ENCODE peak calls at places on chromosomes 3 and 15, in four cellular contexts. One of them, this sample, is unnamed. For H3K4me1, the result is how much of the 10 kb centered on the place peaks cover.

GRCh38 chr3:5004319-5005152 is 25.3 kb downstream of the BHLHE40 start:
- DNase-seq in left lung: no peak
- DNase-seq in mammary epithelial cell: peak
- DNase-seq in HCT116: no peak
- DNase-seq in this sample: no peak

GRCh38 chr15:32730677-32731654 is 13.2 kb downstream of the GREM1 start:
- DNase-seq in HCT116: peak
- DNase-seq in mammary epithelial cell: peak
- DNase-seq in left lung: peak
- DNase-seq in this sample: no peak

GRCh38 chr3:140386357-140387100 is 291.3 kb upstream of the TRIM42 start:
- DNase-seq in mammary epithelial cell: no peak
- DNase-seq in left lung: peak
- DNase-seq in HCT116: no peak
- DNase-seq in this sample: no peak

GRCh38 chr3:158794206-158794605 is 7.6 kb upstream of the MFSD1 start:
- DNase-seq in HCT116: no peak
- DNase-seq in mammary epithelial cell: no peak
- DNase-seq in left lung: no peak
- DNase-seq in this sample: no peak

GRCh38 chr15:83708328-83708727 is 54.4 kb downstream of the ADAMTSL3 start:
- DNase-seq in left lung: no peak
- DNase-seq in mammary epithelial cell: no peak
- DNase-seq in HCT116: no peak
- DNase-seq in this sample: no peak

GRCh38 chr3:141605883-141606282 is 119.1 kb downstream of the RASA2 start:
- DNase-seq in left lung: no peak
- DNase-seq in HCT116: no peak
- DNase-seq in mammary epithelial cell: no peak
- DNase-seq in this sample: no peak

GRCh38 chr3:112755845-112756671 is 90.6 kb downstream of the CD200R1L start:
- DNase-seq in mammary epithelial cell: no peak
- DNase-seq in HCT116: no peak
- DNase-seq in left lung: no peak
- DNase-seq in this sample: no peak

GRCh38 chr3:16460886-16461285 is 52.6 kb downstream of the RFTN1 start:
- DNase-seq in left lung: no peak
- DNase-seq in mammary epithelial cell: no peak
- DNase-seq in HCT116: no peak
- DNase-seq in this sample: no peak

GRCh38 chr3:162710332-162711112 is 1213.9 kb downstream of the OTOL1 start:
- DNase-seq in left lung: no peak
- DNase-seq in mammary epithelial cell: no peak
- DNase-seq in HCT116: no peak
- DNase-seq in this sample: no peak

GRCh38 chr15:45449878-45450277 is 71.5 kb upstream of the GATM start:
- DNase-seq in left lung: peak
- DNase-seq in mammary epithelial cell: peak
- DNase-seq in HCT116: no peak
- DNase-seq in this sample: no peak

GRCh38 chr15:34023932-34024331 is 15.1 kb downstream of the AVEN start:
- DNase-seq in mammary epithelial cell: no peak
- DNase-seq in HCT116: no peak
- DNase-seq in left lung: no peak
- DNase-seq in this sample: no peak

GRCh38 chr3:94137377-94137776 is 74.5 kb downstream of the NSUN3 start:
- DNase-seq in HCT116: no peak
- DNase-seq in left lung: no peak
- DNase-seq in mammary epithelial cell: no peak
- DNase-seq in this sample: no peak

GRCh38 chr3:61356678-61357077 is 105.4 kb upstream of the FHIT start:
- DNase-seq in left lung: no peak
- DNase-seq in HCT116: no peak
- DNase-seq in mammary epithelial cell: no peak
- DNase-seq in this sample: no peak

GRCh38 chr3:64368163-64369025 is 143.1 kb upstream of the PRICKLE2 start:
- DNase-seq in left lung: no peak
- DNase-seq in mammary epithelial cell: no peak
- DNase-seq in HCT116: no peak
- DNase-seq in this sample: no peak

GRCh38 chr3:172100482-172100881 is 61.1 kb downstream of the FNDC3B start:
- DNase-seq in left lung: no peak
- DNase-seq in HCT116: no peak
- DNase-seq in mammary epithelial cell: no peak
- DNase-seq in this sample: no peak

GRCh38 chr15:88711806-88712205 is 73.0 kb downstream of the ISG20 start:
- DNase-seq in HCT116: no peak
- DNase-seq in left lung: no peak
- DNase-seq in mammary epithelial cell: no peak
- DNase-seq in this sample: no peak

GRCh38 chr15:57865294-57865693 is 158.8 kb downstream of the POLR2M start:
- DNase-seq in HCT116: no peak
- DNase-seq in mammary epithelial cell: no peak
- DNase-seq in left lung: no peak
- DNase-seq in this sample: no peak

GRCh38 chr15:37397266-37398022 is 297.1 kb upstream of the MEIS2 start:
- DNase-seq in mammary epithelial cell: no peak
- DNase-seq in HCT116: no peak
- DNase-seq in left lung: no peak
- DNase-seq in this sample: no peak

GRCh38 chr3:10234526-10235230 is 13.6 kb upstream of the TATDN2 start:
- DNase-seq in left lung: no peak
- DNase-seq in mammary epithelial cell: no peak
- DNase-seq in HCT116: no peak
- DNase-seq in this sample: no peak

GRCh38 chr3:170111147-170111771 is 70.3 kb downstream of the PHC3 start:
- DNase-seq in HCT116: no peak
- DNase-seq in left lung: no peak
- DNase-seq in mammary epithelial cell: no peak
- DNase-seq in this sample: no peak

GRCh38 chr15:44873103-44873502 is 83.4 kb upstream of the TERB2 start:
- DNase-seq in mammary epithelial cell: no peak
- DNase-seq in HCT116: no peak
- DNase-seq in left lung: no peak
- DNase-seq in this sample: no peak

GRCh38 chr3:55488398-55489055 is 1.4 kb upstream of the WNT5A start:
- DNase-seq in mammary epithelial cell: peak
- DNase-seq in HCT116: no peak
- DNase-seq in left lung: peak
- DNase-seq in this sample: no peak

GRCh38 chr3:51361746-51362145 is 23.3 kb upstream of the MANF start:
- DNase-seq in mammary epithelial cell: no peak
- DNase-seq in left lung: no peak
- DNase-seq in HCT116: no peak
- DNase-seq in this sample: no peak
- H3K27ac ChIP-seq in mammary epithelial cell: no peak
- H3K27ac ChIP-seq in left lung: no peak
- H3K27ac ChIP-seq in HCT116: no peak
- H3K27ac ChIP-seq in this sample: no peak

GRCh38 chr3:115165266-115165665 is 18.2 kb upstream of the ZBTB20 start:
- DNase-seq in mammary epithelial cell: no peak
- DNase-seq in left lung: no peak
- DNase-seq in HCT116: no peak
- DNase-seq in this sample: peak

GRCh38 chr3:115160295-115160694 is 13.2 kb upstream of the ZBTB20 start:
- DNase-seq in mammary epithelial cell: no peak
- DNase-seq in left lung: no peak
- DNase-seq in HCT116: no peak
- DNase-seq in this sample: no peak

GRCh38 chr3:115165701-115166100 is 18.6 kb upstream of the ZBTB20 start:
- DNase-seq in left lung: no peak
- DNase-seq in mammary epithelial cell: no peak
- DNase-seq in HCT116: no peak
- DNase-seq in this sample: peak

GRCh38 chr3:115161866-115162265 is 14.8 kb upstream of the ZBTB20 start:
- DNase-seq in left lung: no peak
- DNase-seq in mammary epithelial cell: peak
- DNase-seq in HCT116: no peak
- DNase-seq in this sample: no peak

DNA sequence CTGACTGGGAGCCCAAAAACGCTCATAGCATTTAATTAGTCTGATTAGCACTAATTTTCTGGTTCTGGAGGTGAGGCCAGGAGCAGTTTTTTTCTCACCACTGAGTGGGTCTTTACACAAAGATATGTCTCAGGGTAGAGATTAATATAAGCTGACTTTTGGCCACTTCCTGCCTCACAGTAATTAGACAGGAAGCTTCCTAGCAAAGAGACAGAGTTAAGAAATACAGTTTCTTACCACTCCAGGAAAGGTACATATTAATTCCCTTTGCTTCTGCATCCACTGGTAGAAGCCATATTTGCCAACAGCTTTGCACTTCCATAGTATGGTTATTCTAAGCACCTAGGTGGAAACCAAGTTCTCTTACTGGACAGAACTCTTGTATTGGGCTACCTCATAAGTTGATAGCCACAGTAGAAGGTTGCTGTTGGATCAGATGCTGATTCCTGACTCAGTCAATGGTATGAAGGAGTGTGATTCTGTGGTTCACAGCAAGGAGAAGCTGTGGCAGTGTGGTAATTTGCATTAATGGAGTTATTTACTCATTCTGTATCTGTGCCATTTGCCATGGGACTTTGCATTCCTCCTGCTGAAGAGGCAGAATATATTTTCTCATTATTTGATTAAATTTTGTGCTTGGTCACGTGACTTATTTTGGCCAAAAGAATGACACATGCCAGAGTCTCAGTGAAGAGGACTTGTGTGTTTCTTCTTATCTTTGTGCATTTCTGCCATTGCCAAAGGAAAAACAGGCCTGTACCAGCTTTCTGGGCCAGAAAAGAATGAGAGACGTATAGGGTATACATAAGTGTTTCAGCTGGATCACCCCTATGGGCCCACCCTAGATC is 17.5 kb upstream of the ZBTB20 start:
- DNase-seq in mammary epithelial cell: no peak
- DNase-seq in HCT116: no peak
- DNase-seq in left lung: no peak
- DNase-seq in this sample: peak
- H3K4me1 ChIP-seq in mammary epithelial cell: under half
- H3K4me1 ChIP-seq in HCT116: under half
- H3K4me1 ChIP-seq in left lung: under half
- H3K4me1 ChIP-seq in this sample: under half

GRCh38 chr15:39704684-39705083 is 78.0 kb downstream of the FSIP1 start:
- DNase-seq in mammary epithelial cell: no peak
- DNase-seq in left lung: no peak
- DNase-seq in HCT116: no peak
- DNase-seq in this sample: no peak
- H3K27ac ChIP-seq in mammary epithelial cell: no peak
- H3K27ac ChIP-seq in left lung: no peak
- H3K27ac ChIP-seq in HCT116: no peak
- H3K27ac ChIP-seq in this sample: no peak

GRCh38 chr15:79657722-79658121 is 225.6 kb downstream of the MINAR1 start:
- DNase-seq in mammary epithelial cell: no peak
- DNase-seq in left lung: no peak
- DNase-seq in HCT116: no peak
- DNase-seq in this sample: no peak
- H3K4me1 ChIP-seq in mammary epithelial cell: under half
- H3K4me1 ChIP-seq in left lung: under half
- H3K4me1 ChIP-seq in HCT116: under half
- H3K4me1 ChIP-seq in this sample: under half

GRCh38 chr3:195544634-195545033 is 1.5 kb upstream of the PPP1R2 start:
- DNase-seq in mammary epithelial cell: no peak
- DNase-seq in left lung: no peak
- DNase-seq in HCT116: no peak
- DNase-seq in this sample: no peak
- H3K27ac ChIP-seq in mammary epithelial cell: no peak
- H3K27ac ChIP-seq in left lung: no peak
- H3K27ac ChIP-seq in HCT116: no peak
- H3K27ac ChIP-seq in this sample: peak

GRCh38 chr3:184135911-184136260 is 728 bp downstream of the EIF2B5 start:
- DNase-seq in left lung: no peak
- DNase-seq in HCT116: no peak
- DNase-seq in mammary epithelial cell: no peak
- DNase-seq in this sample: no peak

GRCh38 chr3:184143327-184143726 is 8.2 kb downstream of the EIF2B5 start:
- DNase-seq in mammary epithelial cell: no peak
- DNase-seq in left lung: no peak
- DNase-seq in HCT116: no peak
- DNase-seq in this sample: no peak

GRCh38 chr3:184144505-184144904 is 9.3 kb downstream of the EIF2B5 start:
- DNase-seq in left lung: no peak
- DNase-seq in HCT116: no peak
- DNase-seq in mammary epithelial cell: no peak
- DNase-seq in this sample: no peak

GRCh38 chr3:184142199-184142598 is 7.0 kb downstream of the EIF2B5 start:
- DNase-seq in left lung: no peak
- DNase-seq in mammary epithelial cell: no peak
- DNase-seq in HCT116: no peak
- DNase-seq in this sample: no peak

GRCh38 chr3:184140436-184140835 is 5.3 kb downstream of the EIF2B5 start:
- DNase-seq in mammary epithelial cell: no peak
- DNase-seq in left lung: no peak
- DNase-seq in HCT116: no peak
- DNase-seq in this sample: no peak
- H3K4me1 ChIP-seq in mammary epithelial cell: under half
- H3K4me1 ChIP-seq in left lung: under half
- H3K4me1 ChIP-seq in HCT116: under half
- H3K4me1 ChIP-seq in this sample: under half

DNA sequence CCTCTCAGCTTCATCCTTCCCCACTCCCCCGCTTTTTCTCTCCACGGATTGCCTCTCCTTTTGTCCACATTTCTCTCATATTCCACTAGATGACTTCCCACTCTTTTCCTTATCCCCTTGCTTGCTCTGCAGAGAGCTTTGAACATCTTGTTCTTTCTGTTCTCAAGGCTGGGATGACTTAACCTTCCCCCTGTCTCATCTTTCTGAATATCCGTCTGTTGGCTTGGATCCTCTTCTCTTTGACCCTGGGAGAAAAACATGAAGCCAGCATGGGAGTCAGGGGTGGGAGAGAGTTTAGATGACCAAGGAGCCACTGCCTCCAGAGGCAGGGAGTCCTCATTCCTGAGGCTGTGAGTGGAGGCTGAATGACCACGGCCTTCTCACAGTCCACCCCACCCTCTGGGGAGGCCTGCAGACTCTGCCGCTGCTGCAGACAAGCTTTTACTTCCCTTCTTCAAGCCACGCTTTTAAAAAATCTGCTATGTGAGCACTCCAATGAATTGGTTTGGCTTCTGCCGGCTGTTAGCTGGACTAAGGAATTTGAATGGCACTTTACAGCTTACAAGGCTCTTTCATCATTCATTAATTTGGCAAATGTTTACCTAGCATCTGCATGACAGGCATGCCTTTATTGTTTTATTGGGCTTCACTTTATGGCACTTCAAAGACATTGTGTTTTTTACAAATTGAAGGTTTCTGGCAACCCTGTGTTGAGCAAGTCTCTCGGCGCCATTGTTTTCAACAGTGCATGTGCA is 111.6 kb upstream of the SLC6A6 start:
- DNase-seq in HCT116: no peak
- DNase-seq in left lung: no peak
- DNase-seq in mammary epithelial cell: no peak
- DNase-seq in this sample: no peak
- H3K27ac ChIP-seq in HCT116: no peak
- H3K27ac ChIP-seq in left lung: no peak
- H3K27ac ChIP-seq in mammary epithelial cell: no peak
- H3K27ac ChIP-seq in this sample: no peak